ENCODE peak calls at places on chromosomes 11 and 22, in five cellular contexts. K is MM.1S, F is neural progenitor cell, G is HCT116, H is GM23248. T is an unnamed sample.

GRCh38 chr11:77467993-77468392 is 5.9 kb downstream of the PAK1 start:
- DNase-seq in K (no peak), G (no peak), H (peak), F (peak), T (no peak)

GRCh38 chr11:12657981-12658380 is 16.2 kb upstream of the TEAD1 start:
- DNase-seq in F (no peak), G (no peak), H (no peak), K (no peak), T (no peak)

GRCh38 chr11:78277314-78277994 is 88.7 kb downstream of the USP35 start:
- DNase-seq in G (no peak), H (no peak), F (no peak), K (no peak), T (no peak)

GRCh38 chr11:123083623-123084029 is 21.7 kb upstream of the HSPA8 start:
- DNase-seq in F (no peak), G (peak), K (no peak), H (peak), T (peak)

GRCh38 chr11:102807921-102808320 is 10.0 kb upstream of the MMP1 start:
- DNase-seq in H (peak), G (peak), F (peak), K (no peak), T (peak)

GRCh38 chr22:29109853-29110252 is 37.0 kb downstream of the KREMEN1 start:
- DNase-seq in G (no peak), K (no peak), F (no peak), H (no peak), T (no peak)

GRCh38 chr11:95144313-95145235 is 54.9 kb downstream of the ENDOD1 start:
- DNase-seq in G (no peak), K (no peak), F (no peak), H (peak), T (no peak)

GRCh38 chr22:47309946-47310345 is 547.5 kb downstream of the TBC1D22A start:
- DNase-seq in H (no peak), K (no peak), G (no peak), F (no peak), T (no peak)

GRCh38 chr11:72111803-72112540 is 523 bp downstream of the ANAPC15 start:
- DNase-seq in K (peak), F (peak), H (peak), G (peak), T (peak)

GRCh38 chr11:72114570-72114969 is 2.1 kb upstream of the ANAPC15 start:
- DNase-seq in H (peak), K (no peak), G (no peak), F (no peak), T (no peak)

GRCh38 chr11:72111300-72111699 is 1.2 kb downstream of the ANAPC15 start:
- DNase-seq in H (no peak), G (no peak), F (no peak), K (no peak), T (no peak)

GRCh38 chr11:72112541-72113136 is at the start of gene ANAPC15:
- DNase-seq in G (peak), H (peak), K (peak), F (peak), T (peak)

GRCh38 chr11:72113170-72113808 is 794 bp upstream of the ANAPC15 start:
- DNase-seq in F (no peak), H (peak), G (no peak), K (no peak), T (no peak)
- TF ChIP-seq EZH2phosphoT487 in F (peak), H (no peak), G (no peak), K (no peak), T (no peak)

DNA sequence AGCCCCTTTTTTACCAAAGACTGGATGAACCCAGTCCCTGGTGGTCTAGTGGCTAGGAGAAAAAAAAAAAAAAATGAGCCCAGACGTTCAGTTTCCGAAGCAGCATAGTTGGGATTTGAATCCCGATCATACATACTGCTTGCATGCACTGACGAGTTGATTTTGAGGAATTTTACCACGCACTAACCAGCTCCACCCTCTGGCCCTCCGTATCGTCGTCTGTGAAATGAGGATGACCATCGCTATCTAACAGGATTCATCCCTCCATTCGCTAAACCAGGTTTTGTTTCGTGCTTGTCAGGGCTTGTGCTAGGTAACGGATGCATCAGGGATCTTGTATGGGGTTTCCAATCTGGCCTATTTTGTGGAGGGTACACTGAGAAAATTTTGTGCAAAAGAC is 774 bp downstream of the PTS start:
- DNase-seq in G (no peak), H (peak), F (peak), K (no peak), T (no peak)
- H2AFZ ChIP-seq in G (no peak), H (peak), F (peak), K (peak), T (peak)

DNA sequence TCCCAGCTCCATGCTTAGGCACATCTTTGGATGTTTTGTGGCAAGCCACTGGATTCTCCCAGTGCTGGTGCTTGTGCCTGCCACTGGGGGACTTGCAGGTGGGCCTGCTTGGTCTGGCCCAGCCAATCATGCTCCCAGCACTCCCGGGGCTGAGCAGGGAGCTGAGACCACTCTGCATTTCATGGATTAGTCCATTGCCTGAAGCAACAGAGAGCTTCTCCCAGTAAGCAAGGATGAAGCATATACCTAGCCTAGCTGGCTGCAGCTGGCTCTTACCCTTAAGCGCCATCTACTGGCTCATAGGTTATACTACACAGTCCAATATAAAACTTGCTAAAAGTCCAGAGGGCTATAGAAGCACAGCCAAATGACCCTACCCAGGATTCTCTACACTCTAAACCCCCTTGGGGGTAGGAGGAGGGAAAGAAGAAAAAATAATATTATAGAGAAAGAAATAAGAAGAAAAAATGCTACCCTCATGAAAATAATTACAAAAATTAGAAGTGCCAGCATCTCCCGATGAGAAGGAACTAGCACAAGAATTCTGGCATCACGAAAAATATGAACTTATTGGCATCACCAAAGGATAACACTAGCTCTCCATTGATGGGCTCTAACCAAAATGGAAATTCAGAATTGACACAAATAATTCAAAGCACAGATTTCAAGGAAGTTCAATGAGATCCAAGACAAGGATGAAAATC is 275.3 kb downstream of the C11orf87 start:
- DNase-seq in F (peak), K (peak), G (peak), H (peak), T (peak)
- TF ChIP-seq EZH2phosphoT487 in F (no peak), K (no peak), G (no peak), H (no peak), T (no peak)

GRCh38 chr11:68039526-68040086 is 781 bp downstream of the TCIRG1 start:
- DNase-seq in K (peak), F (no peak), G (no peak), H (peak), T (no peak)
- H2AFZ ChIP-seq in K (peak), F (no peak), G (no peak), H (peak), T (peak)

DNA sequence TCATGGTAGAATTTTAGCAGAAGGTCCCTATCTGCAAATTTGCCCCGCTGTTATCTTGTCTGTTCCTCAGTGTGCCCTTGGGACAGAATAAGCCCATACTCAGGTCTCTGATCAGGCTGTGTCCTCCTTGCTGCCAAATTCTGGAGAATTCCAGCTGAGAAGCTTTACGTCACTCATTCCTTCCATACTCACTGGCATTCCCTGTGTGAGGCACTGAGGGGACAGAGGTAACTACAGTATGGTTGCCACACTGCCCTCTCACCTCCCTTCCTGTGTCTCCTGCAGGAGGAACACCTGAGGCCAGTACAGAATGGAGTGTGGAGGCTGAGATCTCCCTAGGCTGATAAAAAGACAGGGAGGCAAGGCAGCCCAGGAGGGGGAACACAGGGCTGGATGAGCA is 31.5 kb downstream of the SHISA8 start:
- DNase-seq in G (no peak), F (no peak), K (no peak), H (no peak), T (no peak)
- TF ChIP-seq EZH2phosphoT487 in G (no peak), F (no peak), K (no peak), H (no peak), T (no peak)

GRCh38 chr11:57146301-57146700 is 35.5 kb upstream of the LRRC55 start:
- DNase-seq in H (no peak), K (no peak), G (no peak), F (no peak), T (no peak)

GRCh38 chr11:57154718-57155117 is 27.0 kb upstream of the LRRC55 start:
- DNase-seq in G (no peak), K (no peak), H (no peak), F (no peak), T (no peak)

GRCh38 chr11:57152134-57152533 is 29.6 kb upstream of the LRRC55 start:
- DNase-seq in K (no peak), H (no peak), G (no peak), F (no peak), T (no peak)

GRCh38 chr11:57153448-57153847 is 28.3 kb upstream of the LRRC55 start:
- DNase-seq in H (no peak), K (no peak), G (no peak), F (no peak), T (no peak)

GRCh38 chr11:57150454-57150917 is 31.3 kb upstream of the LRRC55 start:
- DNase-seq in F (no peak), G (no peak), H (peak), K (no peak), T (no peak)
- H2AFZ ChIP-seq in F (no peak), G (no peak), H (no peak), K (no peak), T (no peak)

GRCh38 chr11:65652511-65653228 is 10.0 kb downstream of the RELA start:
- DNase-seq in H (peak), F (peak), G (peak), K (peak), T (peak)

GRCh38 chr11:65653229-65654225 is 9.2 kb downstream of the RELA start:
- DNase-seq in G (no peak), H (peak), F (no peak), K (no peak), T (no peak)

GRCh38 chr11:65655570-65656332 is 7.0 kb downstream of the RELA start:
- DNase-seq in H (no peak), F (no peak), G (no peak), K (no peak), T (no peak)

GRCh38 chr11:65657426-65657825 is 5.3 kb downstream of the RELA start:
- DNase-seq in F (no peak), K (no peak), H (no peak), G (no peak), T (no peak)

DNA sequence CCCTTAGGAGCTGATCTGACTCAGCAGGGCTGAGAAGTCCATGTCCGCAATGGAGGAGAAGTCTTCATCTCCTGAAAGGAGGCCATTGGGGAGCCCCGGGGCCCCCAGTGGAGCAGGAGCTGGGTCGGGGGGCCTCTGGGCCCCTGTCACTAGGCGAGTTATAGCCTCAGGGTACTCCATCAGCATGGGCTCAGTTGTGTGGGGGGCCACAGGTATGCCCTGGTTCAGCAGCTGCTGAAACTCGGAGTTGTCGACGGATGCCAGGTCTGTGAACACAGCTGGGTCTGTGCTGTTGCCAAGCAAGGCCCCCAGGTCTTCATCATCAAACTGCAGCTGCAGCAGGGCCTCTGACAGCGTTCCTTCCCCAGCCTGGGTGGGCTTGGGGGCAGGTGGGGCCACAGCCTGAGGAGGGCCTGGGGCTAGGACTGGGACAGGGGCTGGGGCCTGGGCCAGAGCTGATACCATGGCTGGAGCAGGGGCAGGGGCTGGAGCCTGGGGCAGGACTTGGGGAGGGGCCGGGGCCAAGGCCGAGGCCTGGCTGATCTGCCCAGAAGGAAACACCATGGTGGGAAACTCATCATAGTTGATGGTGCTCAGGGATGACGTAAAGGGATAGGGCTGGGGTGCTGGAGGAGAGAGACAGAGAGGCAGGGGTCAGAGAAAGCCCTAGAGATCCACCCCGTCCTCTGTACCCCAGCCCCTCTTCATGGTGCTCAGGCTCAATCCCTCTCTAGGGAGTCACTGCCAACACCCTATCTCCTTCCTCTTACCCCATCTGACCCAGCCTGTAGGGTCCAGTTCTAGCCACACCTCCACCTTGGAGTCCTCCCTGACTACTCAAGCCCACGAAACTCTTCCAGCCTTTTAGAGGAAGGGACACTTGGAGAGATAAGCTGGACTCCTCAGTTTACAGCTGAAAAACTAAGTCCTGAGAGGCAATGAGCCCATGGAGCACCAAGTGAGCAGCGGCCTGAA is 8.1 kb downstream of the RELA start:
- DNase-seq in G (no peak), K (no peak), F (no peak), H (no peak), T (no peak)
- TF ChIP-seq EZH2phosphoT487 in G (no peak), K (no peak), F (no peak), H (no peak), T (no peak)

GRCh38 chr11:121553367-121553766 is 100.6 kb upstream of the SORL1-AS1 start:
- DNase-seq in H (no peak), F (no peak), K (no peak), G (no peak), T (no peak)
- H2AFZ ChIP-seq in H (no peak), F (no peak), K (no peak), G (no peak), T (peak)

GRCh38 chr22:49307071-49307830 is 520.4 kb downstream of the BRD1 start:
- DNase-seq in G (no peak), K (no peak), F (no peak), H (no peak), T (no peak)

GRCh38 chr22:49310354-49310753 is 517.3 kb downstream of the BRD1 start:
- DNase-seq in G (no peak), H (no peak), K (no peak), F (no peak), T (no peak)

GRCh38 chr22:49306632-49306975 is 521.1 kb downstream of the BRD1 start:
- DNase-seq in F (no peak), H (no peak), G (no peak), K (no peak), T (no peak)

GRCh38 chr22:49307870-49308269 is 519.8 kb downstream of the BRD1 start:
- DNase-seq in G (no peak), K (no peak), F (no peak), H (no peak), T (no peak)

GRCh38 chr22:49308300-49308699 is 519.4 kb downstream of the BRD1 start:
- DNase-seq in K (no peak), G (no peak), H (no peak), F (no peak), T (no peak)
- TF ChIP-seq EZH2phosphoT487 in K (no peak), G (no peak), H (no peak), F (no peak), T (no peak)

GRCh38 chr11:63763506-63764200 is 4.9 kb downstream of the ZFTA start:
- DNase-seq in F (peak), H (no peak), G (no peak), K (no peak), T (no peak)
- H2AFZ ChIP-seq in F (no peak), H (no peak), G (no peak), K (no peak), T (no peak)

T was measured in PC-3.